ENCODE peak calls at places on chromosomes 6 and 20, in five cellular contexts. B is IMR-90, L is ovary, U is OCI-LY7, W is psoas muscle. Q is an unnamed sample.

GRCh38 chr6:53437557-53438202 is 88.9 kb upstream of the ELOVL5 start:
- DNase-seq in U (peak; percentile 64), B (peak; percentile 91), L (no peak), W (no peak), Q (peak; percentile 64)

GRCh38 chr6:165049362-165049761 is 260.0 kb downstream of the C6orf118 start:
- DNase-seq in W (peak; percentile 52), B (no peak), U (peak; percentile 40), L (no peak), Q (peak; percentile 48)

GRCh38 chr20:36400901-36401300 is 94.8 kb downstream of the DLGAP4 start:
- DNase-seq in L (no peak), B (no peak), U (no peak), W (no peak), Q (no peak)

GRCh38 chr6:162177733-162178132 is 549.8 kb downstream of the PRKN start:
- DNase-seq in B (no peak), L (no peak), W (no peak), U (no peak), Q (no peak)

GRCh38 chr20:35603695-35604443 is 11.8 kb upstream of the SPAG4 start:
- DNase-seq in U (no peak), W (peak; percentile 33), L (no peak), B (no peak), Q (no peak)

GRCh38 chr6:26392932-26393636 is 9.0 kb upstream of the BTN3A1 start:
- DNase-seq in U (no peak), B (no peak), W (no peak), L (no peak), Q (no peak)

GRCh38 chr6:23403458-23403857 is 722.6 kb upstream of the NRSN1 start:
- DNase-seq in L (no peak), W (no peak), B (no peak), U (no peak), Q (no peak)

GRCh38 chr20:41138527-41139226 is 1.3 kb downstream of the PLCG1 start:
- DNase-seq in B (peak; percentile 12), U (peak; percentile 30), L (no peak), W (no peak), Q (peak; percentile 32)

GRCh38 chr20:21259346-21259745 is 43.8 kb upstream of the XRN2 start:
- DNase-seq in W (no peak), U (no peak), L (no peak), B (no peak), Q (no peak)

GRCh38 chr20:35171753-35172433 is at the start of gene PROCR:
- DNase-seq in U (no peak), W (peak; percentile 88), B (peak; percentile 90), L (peak; percentile 86), Q (peak; percentile 87)

GRCh38 chr6:15329154-15329781 is 83.4 kb downstream of the JARID2 start:
- DNase-seq in W (no peak), L (no peak), U (no peak), B (peak; percentile 95), Q (no peak)

GRCh38 chr6:15325540-15325955 is 79.7 kb downstream of the JARID2 start:
- DNase-seq in L (no peak), U (no peak), W (no peak), B (no peak), Q (no peak)

GRCh38 chr6:15324427-15324985 is 78.6 kb downstream of the JARID2 start:
- DNase-seq in U (no peak), B (no peak), L (no peak), W (no peak), Q (no peak)

GRCh38 chr6:15327271-15327670 is 81.4 kb downstream of the JARID2 start:
- DNase-seq in W (no peak), U (peak; percentile 78), B (no peak), L (no peak), Q (no peak)

DNA sequence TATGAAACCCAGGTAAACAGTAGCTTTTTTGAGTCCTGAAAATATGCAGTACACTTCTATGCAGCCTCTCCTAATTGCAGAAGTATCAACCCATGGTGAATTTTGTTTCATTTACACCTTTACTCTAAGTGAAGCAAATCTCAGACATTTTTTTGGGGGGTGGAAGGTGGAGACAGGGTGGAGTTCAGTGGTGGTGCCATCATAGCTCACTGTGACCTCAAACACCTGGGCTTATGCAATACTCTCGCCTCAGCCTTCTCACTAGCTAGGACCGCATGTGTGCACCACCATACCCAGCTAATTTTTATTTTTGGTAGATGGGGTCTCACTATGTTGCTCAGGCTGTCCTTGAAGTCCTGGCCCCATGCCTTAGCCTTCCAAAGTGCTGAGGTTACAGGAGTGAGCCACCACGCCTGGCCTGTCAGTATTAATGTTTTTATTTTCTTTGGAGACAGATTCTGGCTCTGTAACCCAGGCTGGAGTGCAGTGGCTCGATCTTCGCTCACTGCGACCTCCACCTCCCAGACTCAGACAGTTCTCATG is 80.3 kb downstream of the JARID2 start:
- DNase-seq in B (no peak), L (no peak), U (peak; percentile 35), W (no peak), Q (no peak)
- H3K4me1 ChIP-seq in B (peaks cover 25% of the 10 kb centered on the region), L (peaks cover 15% of the 10 kb centered on the region), U (peaks cover 67% of the 10 kb centered on the region), W (peaks cover 54% of the 10 kb centered on the region), Q (peaks cover 13% of the 10 kb centered on the region)

DNA sequence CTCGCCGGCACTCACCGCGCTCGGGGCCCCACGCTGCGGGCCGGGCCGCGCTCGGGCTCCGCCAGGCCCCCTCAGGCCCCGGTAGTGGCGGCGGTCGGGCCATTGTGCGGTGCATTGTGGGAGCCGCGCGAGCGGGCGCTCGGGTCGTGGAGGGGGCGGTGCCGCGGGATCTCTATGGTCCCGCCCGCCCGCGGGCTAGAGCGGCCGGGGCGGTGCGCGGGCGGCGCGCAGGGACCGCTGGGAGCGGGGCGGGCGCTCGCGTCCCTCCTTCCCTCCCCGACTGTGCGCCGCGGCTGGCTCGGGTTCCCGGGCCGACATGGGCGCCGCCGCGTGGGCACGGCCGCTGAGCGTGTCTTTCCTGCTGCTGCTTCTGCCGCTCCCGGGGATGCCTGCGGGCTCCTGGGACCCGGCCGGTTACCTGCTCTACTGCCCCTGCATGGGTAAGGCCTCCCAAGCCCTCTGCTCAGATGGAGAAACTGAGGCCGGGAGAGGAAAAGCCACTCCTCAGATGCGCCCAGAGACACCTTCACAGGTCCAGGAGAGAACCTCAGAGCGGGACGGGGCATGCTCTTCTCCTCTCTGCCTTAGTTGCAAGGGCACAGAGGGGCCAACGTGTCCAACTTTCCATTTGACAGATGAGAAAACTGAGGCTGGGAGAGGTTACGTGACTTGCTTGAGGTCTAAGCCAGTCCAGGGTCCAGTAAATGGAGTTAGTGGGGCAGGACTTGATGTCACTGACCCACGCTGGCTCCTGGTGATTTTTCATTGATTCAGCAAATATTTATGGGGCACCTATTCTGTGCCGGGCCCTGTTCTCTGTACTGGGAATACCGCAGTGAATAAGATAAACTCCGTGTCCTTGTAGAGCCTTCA is at the start of the genes PLAGL2 and POFUT1:
- DNase-seq in W (peak; percentile 95), L (peak; percentile 94), U (peak; percentile 92), B (peak; percentile 82), Q (peak; percentile 95)
- TF ChIP-seq CTCF in W (no peak), L (no peak), U (peak; percentile 55), B (peak; percentile 31), Q (peak; percentile 9)

DNA sequence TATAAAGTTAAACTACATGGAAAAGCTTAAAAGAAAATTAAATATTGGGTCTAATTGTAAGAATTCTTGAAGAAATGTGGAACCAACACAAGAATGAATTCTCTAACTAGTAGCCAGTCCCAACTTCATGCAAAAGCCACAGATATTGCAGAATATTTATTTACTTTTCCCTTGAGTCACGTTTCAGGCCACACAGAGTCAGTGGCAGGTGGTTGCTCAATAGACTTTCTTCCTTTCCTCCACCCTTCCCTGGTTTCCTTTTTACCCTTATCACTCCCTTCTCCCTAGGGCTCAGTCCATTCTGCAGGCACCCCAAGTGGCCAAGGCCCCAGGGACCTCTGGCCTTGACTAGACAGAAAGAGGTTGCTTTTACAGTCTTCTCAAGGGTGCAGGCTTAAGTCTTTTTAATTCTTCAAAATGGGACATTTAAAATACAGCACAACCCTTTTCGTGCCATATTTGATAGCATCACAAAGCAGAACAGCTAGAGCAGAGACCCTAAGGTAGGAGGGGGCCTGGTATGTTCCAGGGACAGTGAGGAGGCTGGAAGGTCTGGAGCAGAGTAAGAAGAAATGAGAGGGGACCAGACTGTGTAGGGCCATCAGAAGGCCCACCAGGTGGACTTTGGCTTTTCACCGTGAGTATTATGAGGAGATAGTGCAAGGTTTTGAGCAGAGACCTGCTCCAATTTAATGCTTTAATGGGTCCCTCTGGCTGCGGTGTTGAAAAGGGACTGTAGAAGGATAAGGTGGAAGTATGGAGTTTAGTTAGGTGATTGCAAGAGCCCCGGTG is 65.0 kb downstream of the HDDC2 start:
- DNase-seq in U (no peak), W (no peak), L (no peak), B (peak; percentile 76), Q (no peak)
- H3K4me1 ChIP-seq in U (no peaks in the 10 kb centered on the region), W (peaks cover 18% of the 10 kb centered on the region), L (no peaks in the 10 kb centered on the region), B (peaks cover 12% of the 10 kb centered on the region), Q (peaks cover 6% of the 10 kb centered on the region)

DNA sequence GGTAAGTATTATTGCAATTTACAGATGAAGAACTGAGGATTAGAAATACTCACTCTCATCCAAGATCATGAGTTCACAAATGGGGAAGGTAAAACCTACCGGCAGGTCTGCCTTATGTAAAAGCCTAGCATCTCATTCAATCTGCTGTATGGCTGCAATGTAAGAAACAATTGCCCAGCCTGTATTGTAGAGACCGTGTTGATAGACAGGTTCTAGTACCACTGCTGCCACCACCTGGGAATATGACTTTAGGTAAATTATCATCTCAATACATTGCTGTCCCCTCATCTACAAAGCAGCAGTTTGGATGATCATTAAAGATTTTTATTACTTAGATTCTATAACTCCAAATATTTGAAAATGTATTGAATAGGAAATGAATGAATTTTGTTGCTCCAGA is 23.3 kb upstream of the ARHGAP18 start:
- DNase-seq in L (no peak), W (no peak), U (peak; percentile 51), B (no peak), Q (no peak)
- TF ChIP-seq CTCF in L (no peak), W (no peak), U (peak; percentile 70), B (no peak), Q (no peak)

GRCh38 chr20:5036828-5037227 is 35.5 kb upstream of the SLC23A2 start:
- DNase-seq in L (no peak), B (no peak), W (no peak), U (no peak), Q (no peak)

GRCh38 chr20:5040345-5040744 is 39.0 kb upstream of the SLC23A2 start:
- DNase-seq in L (no peak), B (no peak), U (no peak), W (no peak), Q (no peak)

GRCh38 chr20:5041433-5041832 is 40.1 kb upstream of the SLC23A2 start:
- DNase-seq in B (no peak), L (peak; percentile 40), W (no peak), U (no peak), Q (no peak)

GRCh38 chr20:5039255-5039657 is 37.9 kb upstream of the SLC23A2 start:
- DNase-seq in L (no peak), W (no peak), U (no peak), B (no peak), Q (no peak)

DNA sequence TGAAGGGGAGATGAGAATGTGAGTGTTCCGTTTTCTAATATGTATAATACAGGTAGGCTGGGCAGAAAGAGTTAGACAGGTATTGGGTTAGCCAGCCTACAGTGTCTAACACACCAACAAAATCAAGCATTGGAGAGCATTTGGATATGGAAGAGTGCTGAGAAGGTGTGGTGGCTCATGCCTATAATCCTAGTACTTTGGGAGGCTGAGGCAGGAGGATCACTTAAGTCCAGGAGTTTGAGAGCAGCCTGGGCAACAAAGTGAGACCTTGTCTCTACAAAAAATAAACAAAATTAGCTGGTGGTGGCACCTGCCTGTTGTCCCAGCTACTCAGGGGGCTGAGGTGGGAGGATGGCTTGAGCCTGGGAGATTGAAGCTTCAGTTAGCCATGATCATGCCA is 38.6 kb upstream of the SLC23A2 start:
- DNase-seq in B (no peak), U (no peak), L (no peak), W (no peak), Q (no peak)
- H3K4me1 ChIP-seq in B (no peaks in the 10 kb centered on the region), U (no peaks in the 10 kb centered on the region), L (peaks cover 2% of the 10 kb centered on the region), W (no peaks in the 10 kb centered on the region), Q (no peaks in the 10 kb centered on the region)

GRCh38 chr6:129667034-129667433 is 42.9 kb downstream of the ARHGAP18 start:
- DNase-seq in U (no peak), W (no peak), L (no peak), B (no peak), Q (no peak)
- TF ChIP-seq CTCF in U (no peak), W (no peak), L (peak; percentile 25), B (peak; percentile 46), Q (no peak)

Q was measured in Caco-2.